ENCODE peak calls at places on chromosomes 6 and 20, in four cellular contexts. O, U, K and D are unnamed samples.
A peak's percentile ranks its signal among the peaks of the same experiment; 100 is the strongest.

GRCh38 chr6:163354779-163355431 is 59.6 kb upstream of the QKI start:
- DNase-seq in K (no peak), U (no peak), O (no peak), D (no peak)

GRCh38 chr6:139380168-139380567 is 5.7 kb upstream of the CITED2 start:
- DNase-seq in U (no peak), K (no peak), O (no peak), D (no peak)

GRCh38 chr6:138086573-138087196 is 20.5 kb downstream of the PERP start:
- DNase-seq in O (no peak), K (no peak), U (peak; percentile 98), D (no peak)

GRCh38 chr6:155530219-155530834 is 74.7 kb upstream of the NOX3 start:
- DNase-seq in K (peak; percentile 72), U (peak; percentile 28), O (no peak), D (no peak)

GRCh38 chr20:58457083-58457680 is 58.0 kb downstream of the APCDD1L start:
- DNase-seq in O (no peak), U (no peak), K (no peak), D (peak; percentile 92)

GRCh38 chr20:35598476-35598875 is 17.2 kb upstream of the SPAG4 start:
- DNase-seq in O (no peak), U (no peak), K (no peak), D (no peak)

GRCh38 chr6:75402296-75402695 is 91.3 kb downstream of the FILIP1 start:
- DNase-seq in U (no peak), K (no peak), O (no peak), D (peak; percentile 34)

GRCh38 chr20:63553933-63554290 is at the start of gene FNDC11:
- DNase-seq in U (peak; percentile 58), O (no peak), K (peak; percentile 48), D (no peak)

GRCh38 chr20:43507150-43508080 is at the start of gene L3MBTL1:
- DNase-seq in U (peak; percentile 73), O (no peak), K (peak; percentile 35), D (peak; percentile 94)

GRCh38 chr6:138692978-138693909 is 80.3 kb upstream of the CCDC28A start:
- DNase-seq in O (peak; percentile 78), K (peak; percentile 88), U (peak; percentile 93), D (peak; percentile 97)

GRCh38 chr6:155100591-155100990 is 105.5 kb downstream of the TIAM2 start:
- DNase-seq in U (no peak), K (no peak), O (no peak), D (no peak)

GRCh38 chr6:34484391-34484790 is 18.5 kb downstream of the PACSIN1 start:
- DNase-seq in K (no peak), O (no peak), U (no peak), D (no peak)

GRCh38 chr6:34485321-34486060 is 19.6 kb downstream of the PACSIN1 start:
- DNase-seq in U (no peak), O (no peak), K (no peak), D (no peak)

GRCh38 chr6:34487536-34487935 is 21.7 kb downstream of the PACSIN1 start:
- DNase-seq in U (no peak), O (no peak), K (no peak), D (no peak)

GRCh38 chr6:34484899-34485298 is 19.0 kb downstream of the PACSIN1 start:
- DNase-seq in U (peak; percentile 68), O (no peak), K (no peak), D (no peak)

DNA sequence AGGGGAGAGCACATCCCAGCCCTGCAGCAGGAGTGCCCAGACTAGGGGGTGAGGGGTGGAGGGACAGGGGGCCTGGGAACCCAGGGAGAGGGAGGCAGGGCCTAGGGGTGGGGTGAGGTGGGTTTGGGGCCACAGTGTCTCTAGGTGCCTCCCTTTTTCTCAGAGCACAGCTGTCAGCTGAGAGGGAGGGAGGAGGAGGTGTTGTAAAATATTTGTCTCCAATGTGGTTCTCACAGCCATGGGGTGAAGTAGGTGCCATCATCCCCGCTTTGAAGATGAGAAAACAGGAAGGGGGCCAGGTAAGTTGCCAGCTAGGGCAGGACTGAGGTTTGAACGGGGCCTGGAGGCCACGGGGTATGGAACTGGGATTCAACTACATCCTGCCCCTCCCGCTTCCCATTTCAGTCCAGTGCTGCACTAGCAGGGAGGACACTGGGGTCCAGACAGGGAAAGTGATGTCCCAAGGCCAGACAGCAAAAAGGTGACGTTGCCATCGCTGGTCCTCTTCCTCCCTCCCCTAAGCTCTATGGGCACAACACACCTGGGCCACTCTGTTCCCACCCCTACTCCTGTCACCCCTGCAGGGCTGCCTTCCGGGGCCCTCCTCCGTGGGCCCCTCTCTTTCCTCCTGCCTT is 20.3 kb downstream of the PACSIN1 start:
- DNase-seq in K (no peak), U (no peak), O (no peak), D (no peak)
- H3K4me3 ChIP-seq in K (no peak overlapping the region), U (no peak overlapping the region), O (no peak overlapping the region), D (no peak overlapping the region)

GRCh38 chr20:50754420-50754819 is 23.0 kb downstream of the PARD6B start:
- DNase-seq in O (no peak), K (no peak), U (no peak), D (peak; percentile 77)
- H3K36me3 ChIP-seq in O (no peaks in the 10 kb centered on the region), K (peaks cover 22% of the 10 kb centered on the region), U (peaks cover 5% of the 10 kb centered on the region), D (no peaks in the 10 kb centered on the region)

GRCh38 chr20:53595018-53595378 is 1.4 kb upstream of the ZNF217 start:
- DNase-seq in O (no peak), U (no peak), K (no peak), D (no peak)

GRCh38 chr20:53598140-53599038 is 4.8 kb upstream of the ZNF217 start:
- DNase-seq in K (no peak), U (no peak), O (peak; percentile 46), D (no peak)

GRCh38 chr20:53597521-53598120 is 4.0 kb upstream of the ZNF217 start:
- DNase-seq in U (no peak), K (peak; percentile 32), O (no peak), D (no peak)

GRCh38 chr20:53599039-53599362 is 5.4 kb upstream of the ZNF217 start:
- DNase-seq in U (no peak), O (no peak), K (no peak), D (no peak)

DNA sequence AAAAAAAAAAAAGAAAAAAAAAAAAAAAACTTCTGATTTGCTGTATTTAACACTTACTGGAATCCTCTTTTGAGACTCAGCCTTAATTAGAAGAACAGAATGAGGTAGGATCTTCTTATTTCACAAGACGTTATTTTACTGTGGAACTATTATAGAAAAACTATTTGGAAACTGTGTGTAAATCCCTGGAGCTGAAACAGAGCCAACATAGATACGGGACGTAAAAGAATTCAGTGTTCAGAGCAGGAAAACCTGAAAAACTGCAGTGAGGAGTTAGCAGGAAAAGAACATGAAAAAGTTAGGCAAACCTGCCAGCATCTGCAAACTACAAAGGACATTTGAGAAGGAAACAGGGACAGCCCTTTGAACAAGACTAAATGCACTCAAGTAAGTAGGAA is 3.4 kb upstream of the ZNF217 start:
- DNase-seq in O (no peak), U (no peak), K (peak; percentile 14), D (no peak)
- H3K4me1 ChIP-seq in O (peaks cover 20% of the 10 kb centered on the region), U (peaks cover 13% of the 10 kb centered on the region), K (peaks cover 29% of the 10 kb centered on the region), D (peaks cover 15% of the 10 kb centered on the region)

DNA sequence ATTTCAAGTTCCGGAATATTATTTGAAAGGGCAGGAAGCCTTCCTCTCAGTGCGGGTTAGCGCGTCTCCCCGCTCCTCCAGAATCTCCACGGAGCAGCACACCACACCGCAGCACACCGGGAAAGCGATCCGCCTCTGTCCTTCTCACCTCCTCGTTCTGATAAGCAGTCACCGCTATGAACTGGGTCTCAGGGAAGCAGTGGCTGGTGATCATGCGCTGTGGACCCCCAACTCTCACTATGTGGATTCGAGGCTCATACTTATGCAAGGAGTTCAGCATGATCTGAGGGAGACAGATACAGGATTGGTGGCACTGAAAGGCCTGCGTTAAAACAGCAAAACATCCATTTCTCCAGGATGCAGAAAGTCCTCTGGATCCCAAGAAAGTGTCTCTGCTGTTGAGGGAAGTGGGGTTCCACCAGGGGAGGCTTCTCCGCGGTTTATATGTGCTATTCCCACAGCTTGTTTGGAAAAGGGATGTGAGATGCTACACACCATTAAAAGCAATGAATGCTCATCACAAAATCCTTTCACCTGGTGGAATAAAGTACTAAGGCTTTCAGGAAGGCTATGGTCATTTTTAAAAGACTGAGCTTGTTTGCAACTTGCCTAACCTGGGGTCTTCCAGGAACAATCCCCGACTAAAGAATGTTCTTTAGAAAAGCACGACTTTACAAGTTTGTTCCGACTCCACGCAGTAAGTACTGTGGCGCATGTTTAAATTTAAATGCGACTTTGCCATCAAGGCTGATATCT is 1.9 kb downstream of the TBXT start:
- DNase-seq in K (no peak), O (no peak), U (peak; percentile 61), D (peak; percentile 88)
- H3K4me3 ChIP-seq in K (no peak overlapping the region), O (no peak overlapping the region), U (peak overlapping the region; percentile 78), D (no peak overlapping the region)

GRCh38 chr20:19619904-19620430 is 138.1 kb upstream of the RIN2 start:
- DNase-seq in K (no peak), O (no peak), U (peak; percentile 77), D (no peak)
- H3K36me3 ChIP-seq in K (peaks cover 16% of the 10 kb centered on the region), O (no peaks in the 10 kb centered on the region), U (no peaks in the 10 kb centered on the region), D (no peaks in the 10 kb centered on the region)

GRCh38 chr6:18260448-18261106 is 3.8 kb downstream of the DEK start:
- DNase-seq in K (no peak), O (no peak), U (peak; percentile 33), D (peak; percentile 80)

GRCh38 chr6:18263561-18264337 is 581 bp downstream of the DEK start:
- DNase-seq in O (peak; percentile 86), K (no peak), U (no peak), D (peak; percentile 92)

GRCh38 chr6:18259675-18260447 is 4.5 kb downstream of the DEK start:
- DNase-seq in O (no peak), U (no peak), K (no peak), D (no peak)

GRCh38 chr6:18262812-18263560 is 1.3 kb downstream of the DEK start:
- DNase-seq in U (peak; percentile 55), O (no peak), K (peak; percentile 23), D (no peak)

GRCh38 chr6:18261877-18262276 is 2.5 kb downstream of the DEK start:
- DNase-seq in U (peak; percentile 17), K (no peak), O (no peak), D (no peak)
- H3K4me1 ChIP-seq in U (peaks cover 5% of the 10 kb centered on the region), K (peaks cover 54% of the 10 kb centered on the region), O (peaks cover 42% of the 10 kb centered on the region), D (peaks cover 33% of the 10 kb centered on the region)

DNA sequence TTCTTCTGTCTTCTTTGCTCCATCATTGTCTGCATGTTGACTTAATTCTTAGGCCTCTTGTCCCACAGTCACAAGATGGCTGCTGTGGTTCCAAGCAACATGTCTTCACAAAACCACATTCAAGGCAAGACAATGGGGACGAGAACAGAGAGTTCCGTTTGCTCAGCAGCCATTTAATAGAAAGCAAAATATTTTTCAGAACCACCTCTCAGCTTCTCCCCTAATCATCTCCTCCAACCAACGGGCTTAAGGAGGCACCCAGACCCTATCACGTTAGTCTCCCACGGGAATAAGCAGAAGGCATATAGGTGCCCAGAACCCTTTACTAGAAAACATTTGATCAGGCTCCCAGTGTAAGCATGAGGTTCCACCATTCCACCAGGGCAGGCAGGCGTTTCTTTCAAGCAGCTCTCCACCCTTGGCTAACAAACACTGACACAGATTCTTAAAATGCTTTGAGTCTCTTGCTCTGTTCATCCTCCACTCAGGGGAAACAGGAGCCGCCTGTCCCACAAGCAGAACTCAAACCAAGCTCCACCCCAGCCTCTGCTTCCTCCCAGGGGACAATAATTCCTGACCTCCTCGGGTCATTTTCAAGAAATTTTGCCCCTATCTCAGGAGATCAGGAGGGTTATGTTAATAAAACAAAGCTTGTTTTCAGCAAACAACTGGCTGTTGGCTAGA is 19.0 kb downstream of the BMP7 start:
- DNase-seq in U (no peak), K (no peak), O (no peak), D (no peak)
- H3K4me3 ChIP-seq in U (no peak overlapping the region), K (no peak overlapping the region), O (no peak overlapping the region), D (no peak overlapping the region)